ENCODE peak calls at places on chromosomes 2 and 18, in nine cellular contexts. R is hypothalamus; C is kidney; D is globus pallidus; J is heart right ventricle; M is activated T-helper 9 cell treated with anti-CD3 and anti-CD28 coated beads, Interleukin-2, amount 50 U/mL, for 16 hours; G is effector memory CD8-positive, alpha-beta T cell; F is GM23248; L is choroid plexus epithelial cell. N is an unnamed sample.

GRCh38 chr18:46421973-46422551 is 235.0 kb downstream of the LOXHD1 start:
- DNase-seq in R (no peak), C (no peak), D (no peak), J (no peak), M (no peak), G (no peak), F (no peak), L (no peak), N (no peak)

GRCh38 chr2:226552571-226553285 is 246.9 kb downstream of the IRS1 start:
- DNase-seq in R (no peak), C (no peak), D (no peak), J (no peak), M (no peak), G (no peak), F (no peak), L (no peak), N (no peak)

GRCh38 chr2:220682616-220683015 is 889.5 kb downstream of the EPHA4 start:
- DNase-seq in R (no peak), C (no peak), D (no peak), J (no peak), M (no peak), G (no peak), F (peak), L (no peak), N (peak)

GRCh38 chr2:76197842-76198448 is 487.2 kb upstream of the GCFC2 start:
- DNase-seq in R (no peak), C (no peak), D (peak), J (peak), M (no peak), G (no peak), F (peak), L (peak), N (peak)

GRCh38 chr2:141125432-141125831 is 1005.4 kb downstream of the LRP1B start:
- DNase-seq in R (no peak), C (no peak), D (no peak), J (no peak), M (no peak), G (no peak), F (no peak), L (no peak), N (no peak)

GRCh38 chr2:58920001-58920400 is 678.9 kb upstream of the FANCL start:
- DNase-seq in R (no peak), C (no peak), D (no peak), J (no peak), M (no peak), G (no peak), F (peak), L (peak), N (no peak)

GRCh38 chr2:86628091-86628522 is 4.4 kb upstream of the RNF103 start:
- DNase-seq in R (no peak), C (no peak), D (no peak), J (no peak), M (no peak), G (no peak), F (no peak), L (peak), N (no peak)

GRCh38 chr2:232810444-232810843 is 34.1 kb upstream of the KCNJ13 start:
- DNase-seq in R (no peak), C (no peak), D (no peak), J (no peak), M (no peak), G (no peak), F (no peak), L (no peak), N (no peak)

GRCh38 chr2:119082821-119083400 is 75.6 kb downstream of the C1QL2 start:
- DNase-seq in R (no peak), C (no peak), D (no peak), J (no peak), M (no peak), G (no peak), F (no peak), L (no peak), N (no peak)

GRCh38 chr2:23429036-23429435 is 44.1 kb downstream of the KLHL29 start:
- DNase-seq in R (no peak), C (no peak), D (no peak), J (no peak), M (no peak), G (no peak), F (no peak), L (no peak), N (no peak)

GRCh38 chr2:65796259-65796658 is 363.9 kb upstream of the SPRED2 start:
- DNase-seq in R (no peak), C (no peak), D (no peak), J (no peak), M (no peak), G (no peak), F (no peak), L (no peak), N (no peak)